ENCODE peak calls at places on chromosomes 1 and 21, in eight cellular contexts. One of them, this sample, is unnamed.

GRCh38 chr1:4602536-4603316 is 51.7 kb upstream of the AJAP1 start:
- DNase-seq in sigmoid colon: peak; percentile 2
- DNase-seq in CD8-positive, alpha-beta T cell: no peak
- DNase-seq in ovary: no peak
- DNase-seq in effector memory CD4-positive, alpha-beta T cell: no peak
- DNase-seq in uterus: no peak
- DNase-seq in esophagus squamous epithelium: no peak
- DNase-seq in psoas muscle: peak; percentile 19
- DNase-seq in this sample: no peak

GRCh38 chr1:27455166-27455811 is 34.7 kb downstream of the WASF2 start:
- DNase-seq in sigmoid colon: no peak
- DNase-seq in CD8-positive, alpha-beta T cell: peak; percentile 59
- DNase-seq in ovary: no peak
- DNase-seq in effector memory CD4-positive, alpha-beta T cell: no peak
- DNase-seq in uterus: no peak
- DNase-seq in esophagus squamous epithelium: no peak
- DNase-seq in psoas muscle: no peak
- DNase-seq in this sample: peak; percentile 32

GRCh38 chr21:39645331-39645730 is 32.6 kb downstream of the B3GALT5 start:
- DNase-seq in sigmoid colon: no peak
- DNase-seq in CD8-positive, alpha-beta T cell: no peak
- DNase-seq in ovary: no peak
- DNase-seq in effector memory CD4-positive, alpha-beta T cell: no peak
- DNase-seq in uterus: no peak
- DNase-seq in esophagus squamous epithelium: no peak
- DNase-seq in psoas muscle: no peak
- DNase-seq in this sample: no peak

GRCh38 chr1:1599030-1599916 is 662 bp downstream of the FNDC10 start:
- DNase-seq in sigmoid colon: no peak
- DNase-seq in CD8-positive, alpha-beta T cell: peak; percentile 60
- DNase-seq in ovary: no peak
- DNase-seq in effector memory CD4-positive, alpha-beta T cell: no peak
- DNase-seq in uterus: no peak
- DNase-seq in esophagus squamous epithelium: no peak
- DNase-seq in psoas muscle: peak; percentile 55
- DNase-seq in this sample: no peak

GRCh38 chr1:219837274-219837993 is 90.9 kb downstream of the SLC30A10 start:
- DNase-seq in sigmoid colon: no peak
- DNase-seq in CD8-positive, alpha-beta T cell: no peak
- DNase-seq in ovary: no peak
- DNase-seq in effector memory CD4-positive, alpha-beta T cell: no peak
- DNase-seq in uterus: no peak
- DNase-seq in esophagus squamous epithelium: no peak
- DNase-seq in psoas muscle: no peak
- DNase-seq in this sample: peak; percentile 71

GRCh38 chr1:42529724-42530161 is 66.7 kb downstream of the CCDC30 start:
- DNase-seq in sigmoid colon: no peak
- DNase-seq in CD8-positive, alpha-beta T cell: no peak
- DNase-seq in ovary: no peak
- DNase-seq in effector memory CD4-positive, alpha-beta T cell: no peak
- DNase-seq in uterus: no peak
- DNase-seq in esophagus squamous epithelium: no peak
- DNase-seq in psoas muscle: no peak
- DNase-seq in this sample: peak; percentile 85

GRCh38 chr1:102699524-102699923 is 408.8 kb downstream of the COL11A1 start:
- DNase-seq in sigmoid colon: no peak
- DNase-seq in CD8-positive, alpha-beta T cell: no peak
- DNase-seq in ovary: no peak
- DNase-seq in effector memory CD4-positive, alpha-beta T cell: no peak
- DNase-seq in uterus: no peak
- DNase-seq in esophagus squamous epithelium: no peak
- DNase-seq in psoas muscle: no peak
- DNase-seq in this sample: no peak

GRCh38 chr1:243539636-243540035 is 283.8 kb downstream of the SDCCAG8 start:
- DNase-seq in sigmoid colon: no peak
- DNase-seq in CD8-positive, alpha-beta T cell: no peak
- DNase-seq in ovary: no peak
- DNase-seq in effector memory CD4-positive, alpha-beta T cell: no peak
- DNase-seq in uterus: no peak
- DNase-seq in esophagus squamous epithelium: no peak
- DNase-seq in psoas muscle: no peak
- DNase-seq in this sample: no peak

GRCh38 chr1:221740941-221741363 is 937 bp downstream of the DUSP10 start:
- DNase-seq in sigmoid colon: peak; percentile 68
- DNase-seq in CD8-positive, alpha-beta T cell: no peak
- DNase-seq in ovary: peak; percentile 39
- DNase-seq in effector memory CD4-positive, alpha-beta T cell: peak; percentile 7
- DNase-seq in uterus: no peak
- DNase-seq in esophagus squamous epithelium: no peak
- DNase-seq in psoas muscle: no peak
- DNase-seq in this sample: peak; percentile 25

GRCh38 chr1:50080904-50081586 is 27.7 kb upstream of the ELAVL4 start:
- DNase-seq in sigmoid colon: no peak
- DNase-seq in CD8-positive, alpha-beta T cell: no peak
- DNase-seq in ovary: no peak
- DNase-seq in effector memory CD4-positive, alpha-beta T cell: no peak
- DNase-seq in uterus: no peak
- DNase-seq in esophagus squamous epithelium: no peak
- DNase-seq in psoas muscle: no peak
- DNase-seq in this sample: peak; percentile 7

GRCh38 chr1:209732725-209733124 is 23.1 kb upstream of the TRAF3IP3 start:
- DNase-seq in sigmoid colon: no peak
- DNase-seq in CD8-positive, alpha-beta T cell: no peak
- DNase-seq in ovary: no peak
- DNase-seq in effector memory CD4-positive, alpha-beta T cell: no peak
- DNase-seq in uterus: no peak
- DNase-seq in esophagus squamous epithelium: no peak
- DNase-seq in psoas muscle: no peak
- DNase-seq in this sample: no peak

GRCh38 chr1:31335007-31335406 is 37.9 kb downstream of the FABP3 start:
- DNase-seq in sigmoid colon: no peak
- DNase-seq in CD8-positive, alpha-beta T cell: no peak
- DNase-seq in ovary: no peak
- DNase-seq in effector memory CD4-positive, alpha-beta T cell: no peak
- DNase-seq in uterus: no peak
- DNase-seq in esophagus squamous epithelium: no peak
- DNase-seq in psoas muscle: no peak
- DNase-seq in this sample: peak; percentile 56

GRCh38 chr1:27447399-27447798 is 42.6 kb downstream of the WASF2 start:
- DNase-seq in sigmoid colon: no peak
- DNase-seq in CD8-positive, alpha-beta T cell: no peak
- DNase-seq in ovary: no peak
- DNase-seq in effector memory CD4-positive, alpha-beta T cell: no peak
- DNase-seq in uterus: no peak
- DNase-seq in esophagus squamous epithelium: no peak
- DNase-seq in psoas muscle: no peak
- DNase-seq in this sample: no peak

GRCh38 chr21:40507978-40508377 is 339.0 kb downstream of the DSCAM start:
- DNase-seq in sigmoid colon: no peak
- DNase-seq in CD8-positive, alpha-beta T cell: no peak
- DNase-seq in ovary: no peak
- DNase-seq in effector memory CD4-positive, alpha-beta T cell: no peak
- DNase-seq in uterus: no peak
- DNase-seq in esophagus squamous epithelium: no peak
- DNase-seq in psoas muscle: no peak
- DNase-seq in this sample: no peak

GRCh38 chr21:20662523-20662922 is 335.7 kb upstream of the NCAM2 start:
- DNase-seq in sigmoid colon: no peak
- DNase-seq in CD8-positive, alpha-beta T cell: no peak
- DNase-seq in ovary: no peak
- DNase-seq in effector memory CD4-positive, alpha-beta T cell: no peak
- DNase-seq in uterus: no peak
- DNase-seq in esophagus squamous epithelium: no peak
- DNase-seq in psoas muscle: no peak
- DNase-seq in this sample: no peak

GRCh38 chr1:42340093-42340492 is 5.1 kb upstream of the FOXJ3 start:
- DNase-seq in sigmoid colon: no peak
- DNase-seq in CD8-positive, alpha-beta T cell: no peak
- DNase-seq in ovary: no peak
- DNase-seq in effector memory CD4-positive, alpha-beta T cell: no peak
- DNase-seq in uterus: no peak
- DNase-seq in esophagus squamous epithelium: no peak
- DNase-seq in psoas muscle: no peak
- DNase-seq in this sample: peak; percentile 79

GRCh38 chr1:84199257-84199656 is 55.2 kb downstream of the PRKACB start:
- DNase-seq in sigmoid colon: no peak
- DNase-seq in CD8-positive, alpha-beta T cell: no peak
- DNase-seq in ovary: no peak
- DNase-seq in effector memory CD4-positive, alpha-beta T cell: no peak
- DNase-seq in uterus: no peak
- DNase-seq in esophagus squamous epithelium: no peak
- DNase-seq in psoas muscle: no peak
- DNase-seq in this sample: no peak

GRCh38 chr1:172449585-172450523 is 6.0 kb upstream of the PIGC start:
- DNase-seq in sigmoid colon: peak; percentile 74
- DNase-seq in CD8-positive, alpha-beta T cell: no peak
- DNase-seq in ovary: peak; percentile 28
- DNase-seq in effector memory CD4-positive, alpha-beta T cell: no peak
- DNase-seq in uterus: peak; percentile 44
- DNase-seq in esophagus squamous epithelium: no peak
- DNase-seq in psoas muscle: peak; percentile 65
- DNase-seq in this sample: peak; percentile 71

DNA sequence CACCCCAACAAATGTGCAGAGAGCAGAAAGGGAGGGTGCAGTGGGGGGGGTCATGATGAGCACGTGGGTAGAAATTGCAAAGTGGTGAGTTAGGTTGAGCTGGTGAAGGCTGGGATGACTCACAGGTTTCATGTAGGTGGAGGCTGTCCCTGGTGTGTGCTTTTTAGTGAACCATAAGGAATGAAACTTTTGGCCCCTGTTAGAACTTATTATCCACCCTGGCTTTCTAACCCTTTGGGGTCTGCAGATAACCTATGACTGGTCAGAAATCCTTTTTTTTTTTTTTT is 46.9 kb downstream of the DOP1B start:
- DNase-seq in sigmoid colon: no peak
- DNase-seq in CD8-positive, alpha-beta T cell: no peak
- DNase-seq in ovary: no peak
- DNase-seq in effector memory CD4-positive, alpha-beta T cell: no peak
- DNase-seq in uterus: no peak
- DNase-seq in esophagus squamous epithelium: no peak
- DNase-seq in psoas muscle: no peak
- DNase-seq in this sample: peak; percentile 75
- H3K27ac ChIP-seq in sigmoid colon: no peak overlapping the region
- H3K27ac ChIP-seq in CD8-positive, alpha-beta T cell: no peak overlapping the region
- H3K27ac ChIP-seq in ovary: no peak overlapping the region
- H3K27ac ChIP-seq in effector memory CD4-positive, alpha-beta T cell: no peak overlapping the region
- H3K27ac ChIP-seq in uterus: no peak overlapping the region
- H3K27ac ChIP-seq in esophagus squamous epithelium: peak overlapping the region; percentile 79
- H3K27ac ChIP-seq in psoas muscle: peak overlapping the region; percentile 80
- H3K27ac ChIP-seq in this sample: peak overlapping the region; percentile 60

DNA sequence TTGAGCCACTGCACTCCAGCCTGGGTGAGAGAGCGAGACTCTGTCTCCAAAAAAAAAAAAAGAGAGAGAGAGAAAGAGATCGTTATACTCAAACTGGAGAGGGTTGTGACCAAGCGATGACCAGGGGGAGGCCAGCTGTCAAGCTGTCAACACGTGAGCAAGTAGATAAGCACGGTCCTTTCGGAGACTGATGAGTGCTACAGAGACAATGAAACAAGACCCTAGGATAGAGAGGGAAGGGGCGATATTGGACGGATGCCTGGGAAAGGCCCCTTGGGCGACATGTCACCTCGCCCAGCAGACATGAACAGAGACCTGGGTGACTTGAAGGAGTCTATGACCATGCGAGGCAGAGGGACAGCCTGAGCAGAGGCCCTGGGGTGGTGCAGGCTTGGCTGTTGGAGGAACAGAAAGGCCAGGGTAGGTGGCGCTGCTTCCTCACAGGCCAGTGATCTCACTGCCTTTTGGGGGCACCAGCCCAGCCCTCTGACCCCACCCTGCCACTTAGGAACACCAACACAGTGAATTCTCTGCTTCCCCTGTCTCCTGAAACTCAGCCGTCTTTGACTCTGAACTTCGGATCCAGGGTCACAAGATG is 100.8 kb upstream of the IFFO2 start:
- DNase-seq in sigmoid colon: no peak
- DNase-seq in CD8-positive, alpha-beta T cell: no peak
- DNase-seq in ovary: no peak
- DNase-seq in effector memory CD4-positive, alpha-beta T cell: no peak
- DNase-seq in uterus: no peak
- DNase-seq in esophagus squamous epithelium: no peak
- DNase-seq in psoas muscle: no peak
- DNase-seq in this sample: no peak
- H3K9me3 ChIP-seq in sigmoid colon: no peaks in the 10 kb centered on the region
- H3K9me3 ChIP-seq in CD8-positive, alpha-beta T cell: no peaks in the 10 kb centered on the region
- H3K9me3 ChIP-seq in ovary: no peaks in the 10 kb centered on the region
- H3K9me3 ChIP-seq in effector memory CD4-positive, alpha-beta T cell: no peaks in the 10 kb centered on the region
- H3K9me3 ChIP-seq in uterus: no peaks in the 10 kb centered on the region
- H3K9me3 ChIP-seq in esophagus squamous epithelium: no peaks in the 10 kb centered on the region
- H3K9me3 ChIP-seq in psoas muscle: no peaks in the 10 kb centered on the region
- H3K9me3 ChIP-seq in this sample: no peaks in the 10 kb centered on the region

DNA sequence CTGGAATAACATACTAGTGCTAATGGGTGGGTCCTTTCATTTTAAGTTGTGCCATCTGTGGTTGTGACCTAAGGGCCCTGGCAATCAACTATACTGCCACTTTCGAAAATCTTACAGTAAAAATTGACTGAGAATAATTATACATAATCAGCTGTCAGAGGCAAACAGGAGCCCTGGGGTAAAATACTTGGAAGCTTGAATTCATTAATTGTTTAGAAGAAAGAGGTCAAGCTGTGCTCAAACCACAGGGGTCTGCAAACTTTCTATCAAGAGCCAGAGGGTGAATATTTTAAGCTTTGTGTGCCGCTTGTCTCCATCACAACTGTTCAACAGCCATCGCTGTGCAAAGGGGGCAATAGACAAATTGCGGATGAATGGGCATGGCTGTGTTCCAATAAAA is 35.8 kb upstream of the USP1 start:
- DNase-seq in sigmoid colon: no peak
- DNase-seq in CD8-positive, alpha-beta T cell: no peak
- DNase-seq in ovary: no peak
- DNase-seq in effector memory CD4-positive, alpha-beta T cell: no peak
- DNase-seq in uterus: no peak
- DNase-seq in esophagus squamous epithelium: no peak
- DNase-seq in psoas muscle: no peak
- DNase-seq in this sample: no peak
- H3K27ac ChIP-seq in sigmoid colon: no peak overlapping the region
- H3K27ac ChIP-seq in CD8-positive, alpha-beta T cell: no peak overlapping the region
- H3K27ac ChIP-seq in ovary: no peak overlapping the region
- H3K27ac ChIP-seq in effector memory CD4-positive, alpha-beta T cell: no peak overlapping the region
- H3K27ac ChIP-seq in uterus: no peak overlapping the region
- H3K27ac ChIP-seq in esophagus squamous epithelium: no peak overlapping the region
- H3K27ac ChIP-seq in psoas muscle: no peak overlapping the region
- H3K27ac ChIP-seq in this sample: no peak overlapping the region

GRCh38 chr1:227654858-227655752 is 80.0 kb downstream of the JMJD4 start:
- DNase-seq in sigmoid colon: no peak
- DNase-seq in CD8-positive, alpha-beta T cell: no peak
- DNase-seq in ovary: no peak
- DNase-seq in effector memory CD4-positive, alpha-beta T cell: no peak
- DNase-seq in uterus: no peak
- DNase-seq in esophagus squamous epithelium: no peak
- DNase-seq in psoas muscle: no peak
- DNase-seq in this sample: no peak

DNA sequence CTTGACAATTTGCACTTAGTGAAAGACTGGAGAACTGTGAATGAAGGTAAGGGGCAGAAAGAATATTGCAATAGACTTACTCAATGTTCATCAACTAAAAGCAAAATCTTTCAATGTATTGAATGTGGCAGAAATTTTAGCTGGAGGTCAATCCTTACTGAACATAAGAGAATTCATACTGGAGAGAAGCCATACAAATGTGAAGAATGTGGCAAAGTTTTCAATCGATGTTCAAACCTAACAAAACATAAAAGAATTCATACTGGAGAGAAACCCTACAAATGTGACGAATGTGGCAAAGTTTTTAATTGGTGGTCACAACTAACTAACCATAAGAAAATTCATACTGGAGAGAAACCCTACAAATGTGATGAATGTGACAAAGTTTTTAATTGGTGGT is 80.7 kb downstream of the JMJD4 start:
- DNase-seq in sigmoid colon: no peak
- DNase-seq in CD8-positive, alpha-beta T cell: no peak
- DNase-seq in ovary: no peak
- DNase-seq in effector memory CD4-positive, alpha-beta T cell: no peak
- DNase-seq in uterus: no peak
- DNase-seq in esophagus squamous epithelium: no peak
- DNase-seq in psoas muscle: no peak
- DNase-seq in this sample: no peak
- H3K9me3 ChIP-seq in sigmoid colon: peaks cover 76% of the 10 kb centered on the region
- H3K9me3 ChIP-seq in CD8-positive, alpha-beta T cell: peaks cover 51% of the 10 kb centered on the region
- H3K9me3 ChIP-seq in ovary: peaks cover 2% of the 10 kb centered on the region
- H3K9me3 ChIP-seq in effector memory CD4-positive, alpha-beta T cell: peaks cover 72% of the 10 kb centered on the region
- H3K9me3 ChIP-seq in uterus: peaks cover 21% of the 10 kb centered on the region
- H3K9me3 ChIP-seq in esophagus squamous epithelium: peaks cover 93% of the 10 kb centered on the region
- H3K9me3 ChIP-seq in psoas muscle: peaks cover 97% of the 10 kb centered on the region
- H3K9me3 ChIP-seq in this sample: peaks cover 2% of the 10 kb centered on the region

This sample was measured in small intestine.